ENCODE peak calls at places on chromosomes 5 and 9, in five cellular contexts. P is SK-N-SH, U is astrocyte, D is HCT116, L is endodermal cell. G is an unnamed sample.

GRCh38 chr5:167644619-167645018 is 646.8 kb upstream of the WWC1 start:
- DNase-seq in P (no peak), D (no peak), L (no peak), U (no peak), G (no peak)

GRCh38 chr9:71857159-71857558 is 53.8 kb downstream of the ABHD17B start:
- DNase-seq in D (no peak), U (no peak), L (no peak), P (no peak), G (no peak)

GRCh38 chr5:652773-653350 is 40.3 kb downstream of the TPPP start:
- DNase-seq in D (no peak), L (no peak), P (no peak), U (no peak), G (no peak)

GRCh38 chr5:8340261-8340660 is 471.3 kb downstream of the MTRR start:
- DNase-seq in D (no peak), U (no peak), P (no peak), L (no peak), G (no peak)

GRCh38 chr5:136538534-136538933 is 173.2 kb upstream of the TRPC7 start:
- DNase-seq in L (no peak), P (no peak), D (no peak), U (no peak), G (no peak)

GRCh38 chr9:25857167-25857566 is 178.9 kb upstream of the TUSC1 start:
- DNase-seq in L (no peak), U (no peak), P (no peak), D (no peak), G (no peak)

GRCh38 chr5:8628521-8628920 is 759.6 kb downstream of the MTRR start:
- DNase-seq in D (no peak), P (no peak), L (no peak), U (no peak), G (no peak)

GRCh38 chr5:76111510-76112174 is 28.5 kb downstream of the SV2C start:
- DNase-seq in L (no peak), U (no peak), D (no peak), P (peak; percentile 21), G (no peak)

GRCh38 chr9:4905135-4905490 is 80.0 kb upstream of the JAK2 start:
- DNase-seq in D (no peak), P (no peak), U (no peak), L (no peak), G (no peak)

GRCh38 chr5:119355636-119356383 is at the start of gene TNFAIP8:
- DNase-seq in D (no peak), L (peak; percentile 84), P (peak; percentile 63), U (peak; percentile 58), G (no peak)

GRCh38 chr5:154475613-154476342 is 2.2 kb downstream of the HAND1 start:
- DNase-seq in U (no peak), D (no peak), P (no peak), L (peak; percentile 84), G (no peak)

GRCh38 chr9:36112516-36112915 is 24.0 kb upstream of the GLIPR2 start:
- DNase-seq in L (no peak), P (no peak), D (no peak), U (no peak), G (no peak)

GRCh38 chr9:19976226-19976625 is 187.4 kb upstream of the SLC24A2 start:
- DNase-seq in L (no peak), U (no peak), D (no peak), P (no peak), G (no peak)

GRCh38 chr5:14108170-14108996 is 34.8 kb upstream of the TRIO start:
- DNase-seq in L (peak; percentile 86), P (peak; percentile 72), U (peak; percentile 69), D (peak; percentile 71), G (peak; percentile 38)

GRCh38 chr9:118896356-118897000 is 472.8 kb downstream of the BRINP1 start:
- DNase-seq in P (peak; percentile 33), D (no peak), U (peak; percentile 10), L (no peak), G (no peak)

GRCh38 chr9:131394464-131395026 is 659 bp downstream of the PRRC2B start:
- DNase-seq in L (peak; percentile 66), U (no peak), D (no peak), P (peak; percentile 79), G (no peak)

GRCh38 chr5:177553671-177554429 is 513 bp downstream of the FAM193B start:
- DNase-seq in L (peak; percentile 73), D (no peak), P (peak; percentile 83), U (no peak), G (no peak)

DNA sequence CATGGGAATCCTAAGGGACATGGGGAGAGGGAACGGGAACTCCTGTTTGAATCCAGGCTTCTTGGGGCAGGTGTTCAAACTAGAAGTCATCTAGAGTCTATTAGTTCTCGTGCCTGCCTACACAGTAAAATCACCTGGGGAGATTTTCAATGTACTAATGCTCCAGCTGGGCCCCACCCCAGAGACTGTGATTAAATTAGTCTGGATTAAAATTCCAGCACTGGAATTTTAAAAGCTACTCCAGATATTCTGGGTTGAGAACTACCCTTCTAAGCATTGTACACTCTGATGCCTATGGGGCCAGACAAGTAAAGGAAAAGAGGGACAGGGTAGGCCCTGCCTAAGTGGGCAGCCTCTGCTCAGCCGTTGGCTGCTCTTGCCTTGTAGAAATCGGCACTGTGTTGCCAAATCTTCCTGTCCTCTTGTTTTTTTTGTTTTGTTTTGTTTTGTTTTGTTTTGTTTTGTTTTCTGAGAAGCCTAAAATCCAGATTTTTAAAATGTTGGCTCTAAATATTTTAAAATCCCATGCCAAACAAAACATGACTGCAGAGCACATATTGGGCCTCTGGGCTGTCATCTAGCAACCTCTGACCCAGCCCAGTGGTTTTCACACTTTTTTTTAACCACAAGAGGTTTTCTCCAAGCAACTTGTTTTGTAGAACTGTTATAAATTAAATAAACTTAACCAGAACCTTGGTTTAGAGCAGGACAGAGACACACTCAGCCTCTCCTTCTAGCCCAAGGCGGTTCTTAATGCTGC is 29.0 kb downstream of the ADRB2 start:
- DNase-seq in P (no peak), D (no peak), U (no peak), L (no peak), G (no peak)
- H3K9ac ChIP-seq in P (no peak overlapping the region), D (no peak overlapping the region), U (no peak overlapping the region), L (no peak overlapping the region), G (no peak overlapping the region)

DNA sequence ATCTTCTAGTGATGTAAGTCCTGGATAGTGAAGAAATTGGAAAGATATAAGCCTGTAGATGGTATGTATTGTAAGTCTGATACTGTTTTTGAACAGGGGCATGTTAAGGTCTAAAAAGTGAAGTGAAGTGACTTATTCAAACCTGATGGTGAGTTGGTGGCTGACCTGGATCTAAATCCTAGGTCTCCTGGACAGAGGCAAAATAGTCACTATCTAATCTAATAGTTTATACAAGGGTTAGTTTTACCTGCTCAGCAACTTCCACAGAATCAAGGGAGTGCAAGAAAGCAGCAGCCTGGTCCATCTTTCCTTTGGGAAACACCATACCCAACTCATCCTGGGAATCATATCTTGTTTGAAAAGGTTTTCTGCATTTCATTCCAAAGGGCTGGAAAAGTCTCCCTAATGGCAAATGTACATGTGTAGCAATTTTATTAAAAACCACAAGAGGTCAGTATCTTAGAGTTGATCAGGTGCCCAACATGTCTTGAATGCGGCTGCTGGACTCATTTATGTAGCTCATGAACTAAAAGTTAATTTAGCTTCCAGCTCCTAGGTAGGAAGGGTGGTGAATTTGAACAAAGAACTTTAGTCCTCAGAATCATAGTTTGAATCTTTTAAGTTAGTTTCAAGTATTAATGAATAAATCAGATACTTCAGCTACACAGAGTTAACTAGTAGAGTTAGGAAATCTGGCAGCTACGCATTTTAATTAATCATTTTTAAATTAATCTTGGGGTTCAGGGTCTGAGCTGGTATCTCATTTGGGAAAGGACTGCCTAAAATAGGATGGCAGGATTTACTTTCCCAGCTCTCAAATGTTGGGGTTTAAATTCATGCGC is 26.0 kb downstream of the SKP2 start:
- DNase-seq in D (peak; percentile 7), L (no peak), P (peak; percentile 32), U (peak; percentile 28), G (no peak)
- H3K36me3 ChIP-seq in D (peaks cover 20% of the 10 kb centered on the region), L (peaks cover 97% of the 10 kb centered on the region), P (peaks cover 98% of the 10 kb centered on the region), U (peaks cover 49% of the 10 kb centered on the region), G (peaks cover 73% of the 10 kb centered on the region)

GRCh38 chr9:42852133-42852532 is 668.7 kb downstream of the SPATA31A6 start:
- DNase-seq in D (no peak), P (peak; percentile 70), U (no peak), L (peak; percentile 90), G (peak; percentile 50)
- H3K9ac ChIP-seq in D (no peak overlapping the region), P (no peak overlapping the region), U (no peak overlapping the region), L (no peak overlapping the region), G (no peak overlapping the region)

GRCh38 chr5:157802747-157803146 is 56.2 kb downstream of the CLINT1 start:
- DNase-seq in U (no peak), D (no peak), P (no peak), L (no peak), G (no peak)

GRCh38 chr5:157799578-157799977 is 56.1 kb downstream of the LSM11 start:
- DNase-seq in L (no peak), U (no peak), P (no peak), D (no peak), G (no peak)

DNA sequence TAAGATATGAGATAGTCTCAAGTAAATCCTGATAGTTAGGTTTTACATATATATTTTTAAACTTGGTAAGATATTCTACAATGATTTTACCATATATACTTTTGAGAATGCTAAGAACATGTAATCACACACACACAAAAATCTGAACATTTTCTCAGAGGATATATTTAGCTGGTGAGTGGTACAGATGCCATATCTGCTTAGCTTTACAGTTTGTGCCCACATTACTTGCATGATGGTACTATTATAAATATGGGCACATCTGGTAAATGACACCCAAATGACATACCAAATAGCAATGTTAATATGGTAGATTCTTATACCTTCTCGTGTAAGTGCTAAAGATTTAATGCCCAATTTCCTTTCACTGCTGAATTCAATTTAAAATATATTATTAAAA is 56.6 kb downstream of the LSM11 start:
- DNase-seq in D (no peak), L (no peak), U (no peak), P (no peak), G (no peak)
- H3K36me3 ChIP-seq in D (peaks cover 11% of the 10 kb centered on the region), L (peaks cover 78% of the 10 kb centered on the region), U (peaks cover 29% of the 10 kb centered on the region), P (peaks cover 46% of the 10 kb centered on the region), G (peaks cover 35% of the 10 kb centered on the region)

G was measured in NT2/D1.